ENCODE peak calls at places on chromosome 18, in four cellular contexts. Y is uterus, M is K562, D is lower leg skin. R is an unnamed sample.

GRCh38 chr18:52682260-52682659 is 342.3 kb downstream of the DCC start:
- DNase-seq in D (no peak), M (no peak), Y (no peak), R (no peak)

GRCh38 chr18:35343488-35343935 is 708 bp downstream of the ZNF24 start:
- DNase-seq in M (no peak), Y (no peak), D (no peak), R (no peak)

GRCh38 chr18:48166971-48167370 is 236.5 kb upstream of the SMAD2 start:
- DNase-seq in D (peak), M (no peak), Y (peak), R (no peak)

GRCh38 chr18:58671941-58672565 is 788 bp downstream of the MALT1 start:
- DNase-seq in Y (no peak), D (no peak), M (no peak), R (no peak)

GRCh38 chr18:58263055-58263732 is 219.2 kb downstream of the NEDD4L start:
- DNase-seq in D (no peak), Y (no peak), M (no peak), R (peak)

GRCh38 chr18:3498705-3499451 is 48.9 kb downstream of the TGIF1 start:
- DNase-seq in M (no peak), Y (peak), D (no peak), R (no peak)

GRCh38 chr18:73118121-73118816 is 250.5 kb upstream of the NETO1 start:
- DNase-seq in Y (no peak), M (no peak), D (no peak), R (no peak)

GRCh38 chr18:75249672-75250470 is 39.3 kb downstream of the TSHZ1 start:
- DNase-seq in D (no peak), M (peak), Y (no peak), R (no peak)

GRCh38 chr18:58793361-58793760 is 71.3 kb upstream of the ZNF532 start:
- DNase-seq in M (no peak), D (no peak), Y (peak), R (peak)

GRCh38 chr18:3508576-3509559 is 58.9 kb downstream of the TGIF1 start:
- DNase-seq in Y (no peak), D (peak), M (no peak), R (no peak)

GRCh38 chr18:11802160-11802559 is 49.1 kb upstream of the CHMP1B start:
- DNase-seq in M (no peak), D (no peak), Y (no peak), R (no peak)

GRCh38 chr18:12777543-12777942 is 74.7 kb downstream of the PSMG2 start:
- DNase-seq in M (no peak), Y (no peak), D (peak), R (no peak)

GRCh38 chr18:74963820-74964446 is 245.0 kb downstream of the PTGR3 start:
- DNase-seq in D (no peak), Y (no peak), M (peak), R (peak)

GRCh38 chr18:22176622-22177495 is 7.5 kb downstream of the GATA6 start:
- DNase-seq in Y (no peak), D (peak), M (no peak), R (no peak)

GRCh38 chr18:74596959-74597661 is 560 bp upstream of the ZNF407 start:
- DNase-seq in D (peak), M (peak), Y (peak), R (peak)

GRCh38 chr18:75128911-75129716 is 79.8 kb downstream of the PTGR3 start:
- DNase-seq in Y (no peak), D (peak), M (no peak), R (no peak)

GRCh38 chr18:3972291-3972985 is 482.7 kb downstream of the DLGAP1 start:
- DNase-seq in D (no peak), M (no peak), Y (no peak), R (no peak)

GRCh38 chr18:78972385-78972918 is 7.2 kb upstream of the SALL3 start:
- DNase-seq in D (peak), Y (no peak), M (no peak), R (no peak)

GRCh38 chr18:76978616-76979015 is 154.0 kb downstream of the MBP start:
- DNase-seq in D (no peak), Y (no peak), M (no peak), R (no peak)

GRCh38 chr18:68233043-68233442 is 481.9 kb downstream of the TMX3 start:
- DNase-seq in M (no peak), D (no peak), Y (no peak), R (no peak)

GRCh38 chr18:37270046-37270665 is 295.4 kb downstream of the CELF4 start:
- DNase-seq in Y (no peak), M (peak), D (no peak), R (peak)

GRCh38 chr18:36284671-36285295 is 12.7 kb upstream of the FHOD3 start:
- DNase-seq in D (no peak), M (peak), Y (no peak), R (peak)

GRCh38 chr18:76456018-76456750 is 38.9 kb downstream of the ZNF516 start:
- DNase-seq in M (no peak), Y (no peak), D (peak), R (no peak)

GRCh38 chr18:11500153-11501122 is 109.0 kb upstream of the SLC35G4 start:
- DNase-seq in M (no peak), D (no peak), Y (no peak), R (no peak)

GRCh38 chr18:28183418-28184078 is 6.6 kb upstream of the CDH2 start:
- DNase-seq in Y (no peak), M (no peak), D (no peak), R (no peak)

GRCh38 chr18:56240405-56240804 is 398.0 kb downstream of the TXNL1 start:
- DNase-seq in D (no peak), Y (no peak), M (no peak), R (no peak)

GRCh38 chr18:27447530-27447929 is 262.4 kb upstream of the CHST9 start:
- DNase-seq in M (no peak), Y (no peak), D (no peak), R (no peak)

GRCh38 chr18:79566841-79567370 is 112.7 kb upstream of the CTDP1 start:
- DNase-seq in Y (no peak), D (no peak), M (no peak), R (no peak)

GRCh38 chr18:80105369-80106167 is 3.5 kb upstream of the ADNP2 start:
- DNase-seq in Y (no peak), D (no peak), M (no peak), R (no peak)

GRCh38 chr18:79411614-79412526 is 16.1 kb downstream of the NFATC1 start:
- DNase-seq in D (no peak), Y (no peak), M (no peak), R (no peak)

GRCh38 chr18:36711813-36712444 is 116.9 kb downstream of the TPGS2 start:
- DNase-seq in D (no peak), Y (peak), M (no peak), R (no peak)

GRCh38 chr18:29879763-29880162 is 1162.8 kb downstream of the DSC3 start:
- DNase-seq in Y (no peak), D (no peak), M (no peak), R (no peak)

GRCh38 chr18:8003878-8004675 is 437.0 kb downstream of the PTPRM start:
- DNase-seq in Y (no peak), D (no peak), M (no peak), R (no peak)

GRCh38 chr18:36249392-36249791 is 48.1 kb upstream of the FHOD3 start:
- DNase-seq in M (peak), D (no peak), Y (no peak), R (no peak)

DNA sequence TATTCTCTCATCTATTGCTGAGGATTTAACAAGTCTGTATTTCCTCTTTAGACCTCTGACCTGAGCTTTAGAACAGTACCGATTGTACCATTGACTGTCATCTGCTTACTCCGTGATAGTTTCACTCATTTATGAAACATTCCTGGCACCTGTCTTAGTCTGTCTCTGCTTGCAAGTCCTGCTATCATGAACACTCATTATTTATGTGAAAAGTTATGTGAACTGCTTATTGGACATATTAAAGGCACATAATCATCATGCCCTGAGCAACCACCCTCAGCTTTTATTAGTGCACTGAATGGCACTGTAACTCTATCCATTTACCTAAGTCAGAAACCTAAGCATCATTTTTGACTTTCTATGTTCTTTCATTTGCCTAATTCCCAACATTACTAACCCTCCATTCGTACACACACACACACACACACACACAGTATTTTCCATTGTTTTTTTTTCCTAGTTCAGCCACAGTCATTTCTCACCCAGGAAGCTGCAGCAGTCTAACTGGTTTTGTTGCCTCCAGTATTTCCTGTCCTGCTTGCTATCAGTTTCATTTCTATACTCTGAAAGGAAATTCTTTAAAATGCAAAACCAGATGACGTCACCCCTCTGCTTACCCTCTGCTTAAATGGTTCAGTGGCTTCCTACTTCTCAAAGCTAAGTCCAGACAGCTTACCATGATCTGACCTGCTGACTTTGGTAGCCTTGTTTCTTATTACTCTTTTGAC is 146.1 kb downstream of the HAUS1 start:
- DNase-seq in M (no peak), Y (no peak), D (no peak), R (peak)
- H3K4me3 ChIP-seq in M (no peak), Y (no peak), D (no peak), R (peak)

DNA sequence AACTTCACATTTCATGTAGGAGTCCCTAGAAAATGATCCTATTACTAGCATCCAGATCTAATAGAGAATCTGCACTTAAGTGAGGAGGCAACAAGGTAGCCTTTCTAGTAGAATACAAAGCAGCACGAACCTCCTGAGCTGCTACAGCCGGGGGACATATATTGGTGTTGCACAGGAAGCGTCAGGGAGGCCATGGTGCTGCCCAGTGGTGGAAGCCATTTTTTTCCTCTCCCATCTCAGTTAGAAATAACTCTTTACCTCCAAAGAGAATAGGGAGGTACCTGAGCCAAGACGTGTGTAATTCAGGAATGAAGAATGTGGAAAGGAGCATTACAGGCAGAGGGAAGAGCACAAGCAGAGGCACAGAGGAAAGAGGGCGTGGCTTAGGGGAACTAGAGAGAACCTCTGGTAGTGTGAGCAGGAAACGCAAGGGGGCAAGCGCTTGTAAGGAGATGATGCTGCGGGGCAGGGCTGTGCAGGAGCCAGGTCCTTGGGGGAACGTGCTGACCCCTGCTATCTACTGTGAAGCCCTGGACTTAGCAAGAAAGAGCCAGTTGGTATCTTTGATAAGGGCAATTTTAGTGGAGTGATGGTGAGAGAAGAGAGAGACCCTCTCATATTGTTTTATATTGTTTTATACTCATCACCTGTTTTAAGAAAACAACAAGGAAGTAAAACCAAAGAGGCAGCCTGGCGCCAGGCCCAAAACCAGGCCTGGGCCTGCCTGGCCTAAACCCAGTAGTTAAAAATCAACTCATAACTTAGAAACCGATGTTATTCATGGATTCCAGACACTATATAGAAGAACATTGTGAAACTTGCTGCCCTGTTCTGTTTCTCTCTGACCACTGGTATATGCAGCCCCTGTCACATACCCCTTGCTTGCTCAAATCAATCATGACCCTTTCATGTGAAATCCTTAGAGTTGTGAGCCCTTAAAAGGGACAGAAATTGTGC is 50.0 kb upstream of the TTC39C start:
- DNase-seq in Y (no peak), M (peak), D (no peak), R (no peak)
- TF ChIP-seq CTCF in Y (no peak), M (peak), D (no peak), R (no peak)

GRCh38 chr18:62612246-62612645 is 89.4 kb downstream of the ZCCHC2 start:
- DNase-seq in Y (no peak), M (no peak), D (peak), R (no peak)

GRCh38 chr18:62612721-62613120 is 89.9 kb downstream of the ZCCHC2 start:
- DNase-seq in M (no peak), D (peak), Y (no peak), R (no peak)

GRCh38 chr18:62611395-62612241 is 88.8 kb downstream of the ZCCHC2 start:
- DNase-seq in Y (peak), M (peak), D (peak), R (no peak)

GRCh38 chr18:62607708-62608428 is 85.0 kb downstream of the ZCCHC2 start:
- DNase-seq in M (no peak), D (peak), Y (no peak), R (no peak)

GRCh38 chr18:62610509-62611394 is 87.9 kb downstream of the ZCCHC2 start:
- DNase-seq in D (peak), Y (no peak), M (peak), R (no peak)
- H3K4me3 ChIP-seq in D (no peak), Y (peak), M (peak), R (no peak)

DNA sequence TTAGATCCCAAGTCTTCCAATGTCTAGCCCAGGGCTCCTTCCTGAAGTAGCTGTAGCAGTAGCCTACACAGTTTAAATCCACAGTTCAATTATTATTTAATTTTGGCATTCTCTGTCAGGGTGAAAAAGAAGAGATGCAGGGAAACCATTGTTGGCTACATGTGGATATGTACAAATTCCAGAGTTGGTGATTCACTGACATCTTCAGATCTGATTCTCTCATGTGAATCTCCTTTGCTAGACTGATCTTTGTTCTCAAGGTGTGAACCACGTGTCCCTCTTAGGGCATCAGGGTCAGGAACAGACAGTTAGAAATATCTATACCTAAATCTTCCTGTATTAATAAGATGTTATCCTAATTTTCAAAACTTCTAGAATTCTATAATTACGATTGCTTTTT is 36.7 kb downstream of the ADCYAP1 start:
- DNase-seq in M (no peak), Y (no peak), D (no peak), R (no peak)
- TF ChIP-seq CTCF in M (no peak), Y (no peak), D (no peak), R (no peak)

GRCh38 chr18:1017227-1017626 is 112.6 kb downstream of the ADCYAP1 start:
- DNase-seq in M (no peak), D (no peak), Y (no peak), R (no peak)

GRCh38 chr18:1015777-1016176 is 111.1 kb downstream of the ADCYAP1 start:
- DNase-seq in Y (no peak), D (no peak), M (no peak), R (no peak)

GRCh38 chr18:1017679-1018078 is 113.0 kb downstream of the ADCYAP1 start:
- DNase-seq in M (no peak), Y (no peak), D (no peak), R (no peak)

GRCh38 chr18:1018211-1018651 is 113.6 kb downstream of the ADCYAP1 start:
- DNase-seq in Y (no peak), M (no peak), D (no peak), R (no peak)

GRCh38 chr18:1020731-1021344 is 116.2 kb downstream of the ADCYAP1 start:
- DNase-seq in D (no peak), Y (no peak), M (no peak), R (no peak)
- H3K4me3 ChIP-seq in D (no peak), Y (no peak), M (no peak), R (no peak)

DNA sequence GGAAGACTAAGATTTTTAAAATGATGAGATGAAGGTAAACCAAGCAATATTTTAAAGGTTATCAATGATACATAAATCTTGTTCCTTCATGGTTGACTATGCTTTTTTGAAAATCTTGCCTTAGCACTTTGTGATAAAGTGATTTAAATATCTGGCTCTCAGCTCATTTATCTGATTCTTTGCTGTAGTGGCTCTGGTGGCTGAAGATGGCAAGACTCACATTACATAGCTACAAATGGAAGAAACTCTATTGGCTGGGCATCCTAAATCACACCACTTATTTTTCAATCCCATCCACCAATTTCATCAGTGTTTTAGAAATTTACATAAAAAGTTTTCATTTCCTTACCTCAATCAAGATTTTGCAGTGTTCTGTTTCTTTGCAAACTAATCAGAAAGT is 16.6 kb upstream of the APCDD1 start:
- DNase-seq in Y (no peak), D (no peak), M (peak), R (no peak)
- TF ChIP-seq CTCF in Y (no peak), D (no peak), M (peak), R (no peak)

DNA sequence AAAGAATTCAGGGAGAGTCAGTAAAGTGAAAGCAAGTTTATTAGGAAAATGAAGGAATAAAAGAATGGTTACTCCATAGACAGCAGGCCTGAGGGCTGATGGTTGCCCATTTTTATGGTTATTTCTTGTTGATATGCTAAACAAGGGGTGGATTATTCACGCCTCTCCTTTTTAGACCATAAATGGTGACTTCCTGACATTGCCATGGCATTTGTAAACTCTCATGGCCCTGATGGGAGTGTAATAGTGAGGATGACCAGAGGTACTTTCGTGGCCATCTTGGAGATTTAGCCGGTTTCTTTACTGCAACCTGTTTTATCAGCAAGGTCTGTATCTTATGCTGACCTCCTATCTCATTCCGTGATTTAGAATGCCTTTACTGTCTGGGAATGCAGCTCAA is 166.8 kb downstream of the PMAIP1 start:
- DNase-seq in D (no peak), Y (no peak), M (no peak), R (no peak)
- H3K4me3 ChIP-seq in D (no peak), Y (no peak), M (no peak), R (no peak)

GRCh38 chr18:23244431-23244830 is 109.1 kb downstream of the CABLES1 start:
- DNase-seq in M (no peak), D (no peak), Y (no peak), R (no peak)

GRCh38 chr18:23239885-23240608 is 104.8 kb downstream of the CABLES1 start:
- DNase-seq in M (no peak), D (no peak), Y (no peak), R (no peak)

GRCh38 chr18:23245461-23245860 is 110.2 kb downstream of the CABLES1 start:
- DNase-seq in M (no peak), D (no peak), Y (no peak), R (no peak)

GRCh38 chr18:23240609-23240930 is 105.3 kb downstream of the CABLES1 start:
- DNase-seq in M (no peak), D (no peak), Y (no peak), R (no peak)

DNA sequence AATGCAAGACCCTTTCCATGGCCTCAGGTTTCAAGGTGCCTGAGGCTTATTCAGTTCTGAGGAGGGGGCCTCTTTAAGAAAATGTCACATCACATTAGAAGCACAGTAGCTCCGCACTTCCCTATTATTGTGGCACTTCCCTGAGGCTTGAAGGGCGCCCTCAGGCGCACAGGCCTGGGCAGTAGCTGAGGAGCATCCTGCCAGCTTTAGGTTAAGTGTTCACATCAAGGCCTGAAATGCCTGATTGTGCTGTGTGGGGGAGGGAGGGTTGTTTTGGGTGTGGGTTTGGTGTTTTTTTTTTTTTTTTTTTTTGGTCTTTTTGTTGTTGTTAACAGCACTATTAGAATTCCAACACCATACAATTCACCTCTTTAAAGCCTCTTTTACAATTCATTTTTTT is 107.9 kb downstream of the CABLES1 start:
- DNase-seq in D (no peak), Y (no peak), M (no peak), R (no peak)
- TF ChIP-seq CTCF in D (no peak), Y (no peak), M (peak), R (peak)

GRCh38 chr18:33444699-33445098 is 4.2 kb upstream of the CCDC178 start:
- DNase-seq in D (no peak), M (no peak), Y (no peak), R (no peak)
- H3K4me3 ChIP-seq in D (no peak), M (no peak), Y (no peak), R (no peak)

R was measured in LNCaP clone FGC.